ENCODE peak calls at places on chromosomes 4 and X, in four cellular contexts. One of them, this sample, is unnamed.

GRCh38 chr4:73309211-73309610 is 50.6 kb upstream of the ANKRD17 start:
- DNase-seq in bronchial epithelial cell: peak
- DNase-seq in PC-9: no peak
- DNase-seq in IMR-90: peak
- DNase-seq in this sample: peak

GRCh38 chr4:97866821-97867556 is 276.3 kb downstream of the STPG2 start:
- DNase-seq in IMR-90: no peak
- DNase-seq in bronchial epithelial cell: no peak
- DNase-seq in PC-9: no peak
- DNase-seq in this sample: no peak

GRCh38 chr4:165991325-165992180 is 118.5 kb downstream of the TLL1 start:
- DNase-seq in IMR-90: no peak
- DNase-seq in PC-9: no peak
- DNase-seq in bronchial epithelial cell: peak
- DNase-seq in this sample: peak

GRCh38 chr4:7241587-7242125 is 49.3 kb downstream of the SORCS2 start:
- DNase-seq in IMR-90: no peak
- DNase-seq in bronchial epithelial cell: no peak
- DNase-seq in PC-9: no peak
- DNase-seq in this sample: no peak

GRCh38 chr4:79852305-79852730 is 220.7 kb downstream of the ANTXR2 start:
- DNase-seq in IMR-90: peak
- DNase-seq in PC-9: no peak
- DNase-seq in bronchial epithelial cell: no peak
- DNase-seq in this sample: peak

GRCh38 chrX:69503228-69503834 is 795 bp upstream of the NALF2 start:
- DNase-seq in bronchial epithelial cell: no peak
- DNase-seq in PC-9: no peak
- DNase-seq in IMR-90: no peak
- DNase-seq in this sample: peak

GRCh38 chr4:628346-628745 is 3.0 kb downstream of the PDE6B start:
- DNase-seq in IMR-90: no peak
- DNase-seq in PC-9: no peak
- DNase-seq in bronchial epithelial cell: no peak
- DNase-seq in this sample: no peak

GRCh38 chrX:103629295-103630170 is 758 bp downstream of the TCEAL1 start:
- DNase-seq in IMR-90: peak
- DNase-seq in bronchial epithelial cell: peak
- DNase-seq in PC-9: peak
- DNase-seq in this sample: peak

GRCh38 chr4:142883433-142883832 is 37.3 kb upstream of the INPP4B start:
- DNase-seq in IMR-90: peak
- DNase-seq in bronchial epithelial cell: peak
- DNase-seq in PC-9: no peak
- DNase-seq in this sample: peak

GRCh38 chr4:148926861-148927260 is 484.6 kb upstream of the NR3C2 start:
- DNase-seq in bronchial epithelial cell: peak
- DNase-seq in IMR-90: peak
- DNase-seq in PC-9: peak
- DNase-seq in this sample: peak

GRCh38 chr4:26809811-26810210 is 50.8 kb upstream of the STIM2 start:
- DNase-seq in bronchial epithelial cell: no peak
- DNase-seq in IMR-90: no peak
- DNase-seq in PC-9: no peak
- DNase-seq in this sample: no peak

GRCh38 chr4:87896020-87896621 is 63.4 kb downstream of the MEPE start:
- DNase-seq in bronchial epithelial cell: peak
- DNase-seq in IMR-90: peak
- DNase-seq in PC-9: peak
- DNase-seq in this sample: peak

GRCh38 chr4:7310441-7310840 is 118.1 kb downstream of the SORCS2 start:
- DNase-seq in PC-9: no peak
- DNase-seq in bronchial epithelial cell: no peak
- DNase-seq in IMR-90: no peak
- DNase-seq in this sample: no peak

GRCh38 chr4:87005690-87006461 is 71.1 kb downstream of the AFF1 start:
- DNase-seq in PC-9: no peak
- DNase-seq in bronchial epithelial cell: no peak
- DNase-seq in IMR-90: no peak
- DNase-seq in this sample: no peak

GRCh38 chrX:53654378-53654777 is 32.1 kb downstream of the HUWE1 start:
- DNase-seq in PC-9: no peak
- DNase-seq in IMR-90: peak
- DNase-seq in bronchial epithelial cell: no peak
- DNase-seq in this sample: peak

GRCh38 chrX:80876877-80877276 is 67.2 kb upstream of the BRWD3 start:
- DNase-seq in bronchial epithelial cell: peak
- DNase-seq in PC-9: no peak
- DNase-seq in IMR-90: peak
- DNase-seq in this sample: peak

GRCh38 chr4:170111546-170111945 is 21.8 kb upstream of the AADAT start:
- DNase-seq in IMR-90: no peak
- DNase-seq in bronchial epithelial cell: no peak
- DNase-seq in PC-9: no peak
- DNase-seq in this sample: no peak

GRCh38 chr4:12633058-12633651 is 851.0 kb downstream of the RAB28 start:
- DNase-seq in bronchial epithelial cell: peak
- DNase-seq in PC-9: peak
- DNase-seq in IMR-90: peak
- DNase-seq in this sample: peak

GRCh38 chr4:182495111-182495510 is 251.9 kb downstream of the TENM3 start:
- DNase-seq in bronchial epithelial cell: no peak
- DNase-seq in IMR-90: no peak
- DNase-seq in PC-9: no peak
- DNase-seq in this sample: no peak

GRCh38 chr4:24736066-24736465 is 59.3 kb upstream of the SOD3 start:
- DNase-seq in PC-9: no peak
- DNase-seq in IMR-90: peak
- DNase-seq in bronchial epithelial cell: peak
- DNase-seq in this sample: peak

GRCh38 chr4:1171306-1172227 is 816 bp downstream of the SPON2 start:
- DNase-seq in IMR-90: no peak
- DNase-seq in PC-9: no peak
- DNase-seq in bronchial epithelial cell: no peak
- DNase-seq in this sample: no peak

GRCh38 chr4:7206385-7206784 is 14.0 kb downstream of the SORCS2 start:
- DNase-seq in PC-9: peak
- DNase-seq in bronchial epithelial cell: peak
- DNase-seq in IMR-90: peak
- DNase-seq in this sample: peak

GRCh38 chrX:17584248-17584681 is 153.0 kb upstream of the SCML1 start:
- DNase-seq in bronchial epithelial cell: peak
- DNase-seq in IMR-90: peak
- DNase-seq in PC-9: peak
- DNase-seq in this sample: no peak

GRCh38 chrX:17613979-17614572 is 123.2 kb upstream of the SCML1 start:
- DNase-seq in IMR-90: peak
- DNase-seq in bronchial epithelial cell: peak
- DNase-seq in PC-9: peak
- DNase-seq in this sample: no peak

GRCh38 chr4:181593703-181594102 is 649.5 kb upstream of the TENM3 start:
- DNase-seq in IMR-90: no peak
- DNase-seq in bronchial epithelial cell: no peak
- DNase-seq in PC-9: no peak
- DNase-seq in this sample: no peak

GRCh38 chr4:182276214-182277109 is 33.3 kb downstream of the TENM3 start:
- DNase-seq in PC-9: no peak
- DNase-seq in bronchial epithelial cell: no peak
- DNase-seq in IMR-90: no peak
- DNase-seq in this sample: no peak

GRCh38 chr4:103075894-103076776 is at the start of gene SLC9B2:
- DNase-seq in IMR-90: peak
- DNase-seq in bronchial epithelial cell: peak
- DNase-seq in PC-9: peak
- DNase-seq in this sample: peak

GRCh38 chr4:52560844-52561280 is 98.2 kb downstream of the USP46 start:
- DNase-seq in IMR-90: peak
- DNase-seq in PC-9: no peak
- DNase-seq in bronchial epithelial cell: peak
- DNase-seq in this sample: peak

GRCh38 chr4:42436950-42437349 is 39.7 kb downstream of the SHISA3 start:
- DNase-seq in IMR-90: no peak
- DNase-seq in PC-9: no peak
- DNase-seq in bronchial epithelial cell: no peak
- DNase-seq in this sample: no peak

GRCh38 chr4:169063441-169063840 is 53.4 kb upstream of the CBR4 start:
- DNase-seq in IMR-90: no peak
- DNase-seq in bronchial epithelial cell: no peak
- DNase-seq in PC-9: no peak
- DNase-seq in this sample: no peak

DNA sequence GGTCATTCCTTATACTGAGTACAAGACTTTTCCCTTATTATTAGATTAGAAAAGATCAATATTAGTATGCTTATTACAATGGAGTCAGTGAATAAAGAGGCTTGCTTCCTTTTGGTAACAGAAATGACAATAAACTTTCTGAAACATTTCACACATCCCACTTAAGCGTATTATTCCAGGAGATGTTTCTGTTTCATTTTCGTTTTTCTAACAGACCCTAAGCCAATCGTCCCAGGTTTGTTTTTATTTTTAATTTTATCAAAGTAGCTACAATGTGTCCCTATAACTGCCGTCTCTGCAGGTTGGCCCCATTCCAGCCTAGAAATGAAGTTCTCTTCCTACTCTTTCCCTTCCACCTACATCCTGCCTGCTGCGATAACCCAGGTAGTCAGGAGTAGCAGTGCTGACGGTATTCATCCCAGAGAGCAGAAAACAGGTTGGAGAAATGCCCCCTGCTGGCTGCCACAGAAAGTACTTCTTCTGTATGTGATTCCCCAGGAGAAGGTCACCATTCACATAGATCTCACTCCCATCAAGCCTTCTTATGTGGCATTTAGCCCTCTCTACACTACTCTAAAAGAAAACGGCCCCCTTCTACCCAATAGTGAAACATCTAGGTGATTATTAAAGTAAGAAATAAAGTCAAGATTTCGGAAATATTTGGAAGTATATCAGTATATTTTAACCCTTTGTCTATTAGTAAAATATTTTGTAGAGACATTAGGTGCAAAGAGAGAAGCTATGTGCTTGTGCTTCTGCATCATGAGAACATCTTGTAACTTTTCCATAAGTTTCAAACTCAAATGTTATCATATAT is 40.4 kb downstream of the ENPEP start:
- DNase-seq in IMR-90: peak
- DNase-seq in PC-9: peak
- DNase-seq in bronchial epithelial cell: peak
- DNase-seq in this sample: peak
- H3K4me3 ChIP-seq in IMR-90: peak
- H3K4me3 ChIP-seq in PC-9: peak
- H3K4me3 ChIP-seq in bronchial epithelial cell: peak
- H3K4me3 ChIP-seq in this sample: peak

DNA sequence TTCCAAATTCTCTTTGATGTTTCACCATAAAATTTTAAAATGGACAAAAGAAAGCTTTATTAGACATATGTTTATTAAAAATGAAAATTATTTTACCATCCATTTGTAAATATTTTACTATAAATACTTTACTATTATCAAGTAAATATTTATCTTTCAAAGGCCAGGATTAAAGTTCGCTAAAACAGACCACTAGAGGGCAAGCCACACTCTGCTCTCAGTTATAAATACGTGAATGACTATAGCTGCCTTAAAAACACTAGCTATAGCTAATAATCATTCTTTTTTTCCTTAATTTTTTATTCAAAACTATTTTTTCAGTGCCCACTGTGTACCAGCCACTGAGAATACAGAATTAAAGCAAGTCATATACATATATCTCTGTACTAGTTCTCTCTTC is 38.6 kb downstream of the UNC5C start:
- DNase-seq in IMR-90: peak
- DNase-seq in PC-9: no peak
- DNase-seq in bronchial epithelial cell: peak
- DNase-seq in this sample: peak
- TF ChIP-seq CTCF in IMR-90: peak
- TF ChIP-seq CTCF in PC-9: peak
- TF ChIP-seq CTCF in bronchial epithelial cell: peak
- TF ChIP-seq CTCF in this sample: peak

GRCh38 chr4:41359836-41360213 is 103.1 kb downstream of the UCHL1 start:
- DNase-seq in PC-9: no peak
- DNase-seq in IMR-90: no peak
- DNase-seq in bronchial epithelial cell: no peak
- DNase-seq in this sample: no peak
- H3K4me3 ChIP-seq in PC-9: peak
- H3K4me3 ChIP-seq in IMR-90: peak
- H3K4me3 ChIP-seq in bronchial epithelial cell: peak
- H3K4me3 ChIP-seq in this sample: peak

GRCh38 chr4:147513952-147514351 is 33.1 kb downstream of the EDNRA start:
- DNase-seq in PC-9: no peak
- DNase-seq in bronchial epithelial cell: no peak
- DNase-seq in IMR-90: no peak
- DNase-seq in this sample: no peak
- TF ChIP-seq CTCF in PC-9: peak
- TF ChIP-seq CTCF in bronchial epithelial cell: peak
- TF ChIP-seq CTCF in IMR-90: peak
- TF ChIP-seq CTCF in this sample: peak

DNA sequence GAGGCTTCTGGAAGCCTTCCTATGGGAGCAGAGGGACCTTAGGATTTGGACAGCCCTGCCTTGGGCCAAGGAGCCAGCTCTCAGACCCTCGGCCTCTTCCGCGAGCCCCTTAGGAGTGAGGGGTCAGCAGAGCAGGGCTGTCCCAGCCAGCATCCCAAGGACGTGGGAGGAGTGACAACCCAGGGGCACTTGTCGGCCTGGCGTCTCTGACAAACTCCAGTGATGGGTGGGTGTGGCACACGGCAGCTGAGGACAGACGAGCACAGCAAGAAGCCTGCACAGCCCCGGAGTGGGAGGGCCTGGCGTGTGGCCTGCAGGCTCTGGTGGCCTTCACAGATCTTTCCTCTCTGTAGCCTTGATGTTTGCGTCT is 11.6 kb upstream of the TNIP2 start:
- DNase-seq in IMR-90: no peak
- DNase-seq in PC-9: no peak
- DNase-seq in bronchial epithelial cell: no peak
- DNase-seq in this sample: no peak
- H3K4me3 ChIP-seq in IMR-90: no peak
- H3K4me3 ChIP-seq in PC-9: no peak
- H3K4me3 ChIP-seq in bronchial epithelial cell: no peak
- H3K4me3 ChIP-seq in this sample: no peak

DNA sequence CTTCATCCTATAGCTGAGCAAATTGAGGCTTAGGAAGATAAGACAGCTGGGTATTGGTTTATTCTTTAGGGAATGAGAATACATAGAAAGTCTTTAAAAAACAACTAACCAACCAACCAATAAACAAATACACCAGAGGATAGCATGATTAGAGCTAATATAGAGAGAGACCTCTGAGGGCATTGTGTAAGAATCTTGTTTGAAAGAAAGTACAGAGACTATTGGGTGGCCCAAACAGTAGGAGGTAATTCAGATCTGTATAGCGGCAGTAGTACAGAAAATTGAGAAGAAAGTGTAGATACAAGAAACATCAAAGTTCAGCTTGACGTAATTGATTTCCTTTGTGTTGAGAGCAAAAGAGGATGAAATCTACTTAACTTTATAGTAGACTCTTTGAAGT is 1951.0 kb upstream of the ADGRL3 start:
- DNase-seq in IMR-90: no peak
- DNase-seq in PC-9: no peak
- DNase-seq in bronchial epithelial cell: no peak
- DNase-seq in this sample: no peak
- TF ChIP-seq CTCF in IMR-90: no peak
- TF ChIP-seq CTCF in PC-9: no peak
- TF ChIP-seq CTCF in bronchial epithelial cell: no peak
- TF ChIP-seq CTCF in this sample: no peak

This sample was measured in cardiac fibroblast.